ENCODE peak calls at places on chromosomes 12 and 14, in four cellular contexts. D, A, N and X are unnamed samples.

GRCh38 chr14:67900188-67900587 is 80.6 kb downstream of the RAD51B start:
- DNase-seq in A (no peak), N (no peak), D (no peak), X (no peak)

GRCh38 chr12:52598966-52599365 is 2.3 kb downstream of the KRT72 start:
- DNase-seq in D (no peak), N (no peak), A (peak), X (no peak)

GRCh38 chr14:31660728-31661127 is 99.5 kb downstream of the NUBPL start:
- DNase-seq in D (no peak), A (no peak), N (no peak), X (no peak)

GRCh38 chr12:68310370-68310769 is 21.8 kb downstream of the MDM1 start:
- DNase-seq in D (no peak), N (no peak), A (no peak), X (no peak)

GRCh38 chr12:123478762-123479161 is 20.8 kb downstream of the SNRNP35 start:
- DNase-seq in D (no peak), A (no peak), N (no peak), X (no peak)

GRCh38 chr14:33964599-33965317 is 13.9 kb upstream of the EGLN3 start:
- DNase-seq in D (no peak), N (no peak), A (no peak), X (no peak)

GRCh38 chr12:91988571-91988970 is 157.1 kb downstream of the BTG1 start:
- DNase-seq in D (no peak), N (no peak), A (no peak), X (no peak)

GRCh38 chr12:122137681-122138080 is 36.3 kb downstream of the IL31 start:
- DNase-seq in A (no peak), D (no peak), N (no peak), X (no peak)

GRCh38 chr12:52215587-52216031 is 17.4 kb upstream of the KRT7 start:
- DNase-seq in N (peak), D (no peak), A (peak), X (no peak)

GRCh38 chr12:67531519-67531918 is 117.0 kb upstream of the DYRK2 start:
- DNase-seq in A (no peak), N (no peak), D (no peak), X (no peak)

GRCh38 chr14:22980672-22981089 is 1.7 kb downstream of the AJUBA start:
- DNase-seq in A (peak), D (no peak), N (no peak), X (peak)